ENCODE peak calls at places on chromosomes 12 and 14, in five cellular contexts. T is PC-3, M is WTC11, K is Peyer's patch, P is upper lobe of right lung. Q is an unnamed sample.

GRCh38 chr14:31934767-31935266 is 142.3 kb upstream of the ARHGAP5 start:
- DNase-seq in T (peak), M (peak), K (peak), P (no peak), Q (no peak)

GRCh38 chr14:28577711-28578131 is 188.9 kb upstream of the FOXG1 start:
- DNase-seq in T (peak), M (no peak), K (no peak), P (no peak), Q (no peak)

GRCh38 chr12:121365416-121366062 is 13.3 kb upstream of the ANAPC5 start:
- DNase-seq in T (no peak), M (no peak), K (no peak), P (no peak), Q (no peak)

GRCh38 chr12:32671930-32672785 is 6.9 kb upstream of the DNM1L start:
- DNase-seq in T (peak), M (no peak), K (peak), P (no peak), Q (no peak)

GRCh38 chr12:76272292-76272691 is 75.9 kb downstream of the BBS10 start:
- DNase-seq in T (no peak), M (no peak), K (no peak), P (no peak), Q (no peak)

GRCh38 chr14:90522585-90523191 is 125.9 kb downstream of the CALM1 start:
- DNase-seq in T (peak), M (no peak), K (no peak), P (no peak), Q (no peak)

GRCh38 chr12:120141336-120141735 is 24.8 kb upstream of the RAB35 start:
- DNase-seq in T (no peak), M (no peak), K (no peak), P (no peak), Q (no peak)

GRCh38 chr12:66398931-66399625 is 96.8 kb downstream of the HELB start:
- DNase-seq in T (peak), M (no peak), K (no peak), P (no peak), Q (no peak)

GRCh38 chr12:45234134-45234865 is 18.4 kb downstream of the ANO6 start:
- DNase-seq in T (peak), M (no peak), K (no peak), P (no peak), Q (no peak)

GRCh38 chr12:12499909-12500604 is 62.6 kb downstream of the DUSP16 start:
- DNase-seq in T (no peak), M (no peak), K (no peak), P (no peak), Q (no peak)

GRCh38 chr14:51716610-51717009 is 64.9 kb downstream of the FRMD6 start:
- DNase-seq in T (peak), M (no peak), K (no peak), P (no peak), Q (no peak)

GRCh38 chr14:105474478-105475268 is at the start of gene CRIP2:
- DNase-seq in T (peak), M (no peak), K (no peak), P (no peak), Q (no peak)

GRCh38 chr14:104223101-104223809 is 84.9 kb downstream of the KIF26A start:
- DNase-seq in T (no peak), M (peak), K (no peak), P (no peak), Q (no peak)

GRCh38 chr12:54294152-54294913 is 6.5 kb downstream of the NFE2 start:
- DNase-seq in T (peak), M (peak), K (peak), P (peak), Q (peak)

GRCh38 chr12:31120392-31121008 is 46.8 kb downstream of the DDX11 start:
- DNase-seq in T (no peak), M (no peak), K (no peak), P (no peak), Q (no peak)

GRCh38 chr12:89117448-89118034 is 234.8 kb downstream of the DUSP6 start:
- DNase-seq in T (peak), M (no peak), K (no peak), P (no peak), Q (no peak)

GRCh38 chr14:76080009-76080408 is 71.7 kb upstream of the GPATCH2L start:
- DNase-seq in T (no peak), M (no peak), K (no peak), P (no peak), Q (no peak)

GRCh38 chr12:26100966-26101744 is 23.7 kb downstream of the BHLHE41 start:
- DNase-seq in T (peak), M (no peak), K (peak), P (no peak), Q (no peak)

GRCh38 chr14:38481939-38482678 is 226.2 kb upstream of the CLEC14A start:
- DNase-seq in T (peak), M (no peak), K (no peak), P (peak), Q (no peak)

GRCh38 chr12:113040722-113041168 is 15.8 kb upstream of the DTX1 start:
- DNase-seq in T (peak), M (no peak), K (peak), P (peak), Q (peak)

GRCh38 chr12:19410639-19411184 is 28.6 kb upstream of the AEBP2 start:
- DNase-seq in T (no peak), M (no peak), K (no peak), P (no peak), Q (no peak)

GRCh38 chr12:49922349-49923034 is 18.8 kb upstream of the FAIM2 start:
- DNase-seq in T (no peak), M (no peak), K (peak), P (peak), Q (no peak)

GRCh38 chr14:32559048-32559447 is 229.9 kb downstream of the AKAP6 start:
- DNase-seq in T (peak), M (no peak), K (no peak), P (no peak), Q (no peak)

DNA sequence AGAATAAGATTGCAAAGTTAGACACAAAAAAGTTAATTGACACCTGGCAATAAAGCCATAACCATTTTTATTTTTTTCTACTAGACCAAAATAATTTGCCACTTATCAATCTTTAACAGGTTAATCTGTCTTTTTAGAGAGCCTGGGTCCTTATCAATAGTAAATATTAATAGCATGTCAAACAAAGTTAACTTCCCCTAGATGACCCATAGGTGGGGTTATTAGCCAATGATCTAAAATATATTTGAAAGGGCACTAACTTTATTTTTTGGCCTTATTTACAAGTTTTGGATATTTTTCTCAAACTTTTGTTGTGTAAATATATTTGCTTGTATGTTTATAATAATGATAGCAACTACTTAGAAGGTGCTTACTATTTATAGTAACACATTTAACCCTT is 3.9 kb downstream of the ANKRD33 start:
- DNase-seq in T (peak), M (no peak), K (no peak), P (no peak), Q (no peak)
- TF ChIP-seq CTCF in T (peak), M (no peak), K (peak), P (peak), Q (peak)

GRCh38 chr12:53255993-53256392 is 12.1 kb upstream of the ESPL1 start:
- DNase-seq in T (no peak), M (no peak), K (no peak), P (no peak), Q (no peak)

GRCh38 chr12:53254816-53255545 is 13.1 kb upstream of the ESPL1 start:
- DNase-seq in T (no peak), M (no peak), K (no peak), P (no peak), Q (no peak)

GRCh38 chr12:53251477-53252348 is 16.4 kb upstream of the ESPL1 start:
- DNase-seq in T (peak), M (peak), K (peak), P (peak), Q (peak)

GRCh38 chr12:53253298-53253697 is 14.8 kb upstream of the ESPL1 start:
- DNase-seq in T (no peak), M (no peak), K (no peak), P (peak), Q (no peak)

DNA sequence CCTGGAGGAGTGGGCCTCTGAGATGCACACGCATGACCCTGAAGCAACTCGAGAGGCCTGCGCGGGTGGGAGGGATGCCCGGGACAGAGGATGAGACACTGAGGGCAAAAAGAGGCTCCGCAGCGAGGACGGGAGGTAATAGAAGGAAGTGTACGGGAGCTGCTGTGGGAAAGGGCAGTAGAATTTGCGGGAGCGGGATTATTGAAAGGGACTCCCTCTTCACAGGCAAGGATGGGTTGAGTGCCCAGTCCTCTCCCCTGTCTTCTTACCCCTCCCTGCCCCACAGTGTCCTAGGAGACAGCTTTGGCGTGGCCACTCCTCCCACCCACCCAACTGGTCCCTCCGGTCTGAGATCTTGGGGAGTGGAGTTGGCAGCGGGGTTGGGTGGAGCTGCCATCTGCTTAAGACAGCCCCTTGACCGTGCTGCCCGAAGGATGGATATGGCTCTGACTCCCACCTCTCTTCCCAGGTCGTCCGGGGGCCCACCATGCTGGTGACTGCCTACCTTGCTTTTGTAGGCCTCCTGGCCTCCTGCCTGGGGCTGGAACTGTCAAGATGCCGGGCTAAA is 15.7 kb upstream of the ESPL1 start:
- DNase-seq in T (peak), M (no peak), K (no peak), P (peak), Q (no peak)
- TF ChIP-seq CTCF in T (no peak), M (no peak), K (no peak), P (no peak), Q (no peak)

GRCh38 chr12:69639400-69640016 is 28.8 kb upstream of the LRRC10 start:
- DNase-seq in T (peak), M (peak), K (peak), P (peak), Q (no peak)
- TF ChIP-seq CTCF in T (peak), M (peak), K (peak), P (peak), Q (peak)

DNA sequence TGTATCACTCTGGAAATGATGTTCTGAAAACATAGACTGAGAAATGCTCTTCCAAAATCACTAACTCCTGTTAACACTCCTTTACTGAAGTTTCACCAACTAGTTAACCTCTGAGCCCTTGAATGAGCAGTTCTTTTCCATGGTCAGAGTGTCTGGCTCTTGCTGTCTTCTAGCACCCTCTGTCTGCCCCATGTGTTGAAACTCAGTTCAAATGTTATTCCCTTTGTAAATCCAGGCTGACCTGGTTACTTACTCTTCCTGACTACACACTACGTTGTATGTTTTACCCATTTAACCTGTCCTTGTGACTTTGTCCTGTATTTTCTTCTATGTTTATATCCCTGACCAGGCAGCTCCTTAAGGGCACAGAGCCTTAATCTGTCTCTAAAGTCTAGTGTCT is 388.9 kb upstream of the RPL10L start:
- DNase-seq in T (peak), M (no peak), K (no peak), P (no peak), Q (no peak)
- TF ChIP-seq CTCF in T (peak), M (no peak), K (no peak), P (peak), Q (no peak)

GRCh38 chr14:21866479-21866878 is 192.9 kb upstream of the OR4E1 start:
- DNase-seq in T (no peak), M (no peak), K (no peak), P (no peak), Q (no peak)

GRCh38 chr14:21868442-21869046 is 194.9 kb upstream of the OR4E1 start:
- DNase-seq in T (peak), M (peak), K (peak), P (no peak), Q (no peak)

GRCh38 chr14:21863289-21863688 is 189.7 kb upstream of the OR4E1 start:
- DNase-seq in T (no peak), M (no peak), K (no peak), P (no peak), Q (no peak)

GRCh38 chr14:21867541-21867940 is 193.9 kb upstream of the OR4E1 start:
- DNase-seq in T (peak), M (no peak), K (no peak), P (no peak), Q (no peak)
- TF ChIP-seq CTCF in T (no peak), M (no peak), K (no peak), P (no peak), Q (no peak)

GRCh38 chr12:132761911-132762583 is 415 bp upstream of the ANKLE2 start:
- DNase-seq in T (peak), M (peak), K (peak), P (peak), Q (peak)
- TF ChIP-seq CTCF in T (peak), M (no peak), K (peak), P (peak), Q (peak)

DNA sequence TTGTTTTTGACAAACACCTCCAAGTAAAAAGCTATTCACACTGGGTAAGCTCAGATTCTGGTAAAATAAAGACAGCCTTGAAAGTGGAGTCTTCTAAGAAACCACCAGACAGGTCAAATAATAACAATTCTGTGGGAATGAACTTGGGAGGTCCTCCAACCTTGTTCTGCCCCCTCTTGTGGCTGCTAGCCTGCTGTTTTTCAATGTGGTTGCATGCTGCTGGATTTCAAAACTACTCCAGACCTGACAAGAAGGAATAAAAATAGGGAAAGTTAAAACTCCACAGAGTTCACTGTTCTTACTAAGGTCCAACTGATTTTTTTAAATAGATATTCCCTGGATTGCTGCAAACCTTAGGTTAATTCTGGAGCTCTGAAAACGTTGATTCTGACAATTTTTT is 32.2 kb upstream of the RIN3 start:
- DNase-seq in T (no peak), M (no peak), K (no peak), P (no peak), Q (no peak)
- TF ChIP-seq CTCF in T (peak), M (no peak), K (no peak), P (peak), Q (no peak)

GRCh38 chr12:124157416-124157815 is 137.5 kb upstream of the RFLNA start:
- DNase-seq in T (no peak), M (no peak), K (no peak), P (no peak), Q (no peak)
- TF ChIP-seq CTCF in T (no peak), M (no peak), K (no peak), P (no peak), Q (no peak)

DNA sequence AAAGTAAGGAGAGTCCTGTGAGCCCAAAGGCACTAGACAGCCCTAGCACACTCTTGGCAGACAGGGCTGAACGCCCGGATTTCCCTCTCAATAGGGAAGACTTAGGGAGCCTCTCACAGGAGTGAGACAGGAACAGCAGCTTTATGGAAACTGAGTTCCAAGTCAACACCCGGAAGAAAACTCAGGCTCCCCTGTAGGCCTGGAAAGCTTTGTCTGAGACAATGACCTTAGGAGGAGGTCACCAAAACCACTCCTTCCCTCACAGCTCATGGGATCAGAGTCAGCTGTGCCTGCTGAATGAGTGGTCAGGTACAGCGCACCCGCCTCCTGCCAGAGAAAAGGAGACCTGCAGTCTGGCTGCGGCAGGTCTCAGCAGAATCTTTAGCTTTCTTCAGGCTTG is 229.5 kb downstream of the CACNA1C start:
- DNase-seq in T (no peak), M (peak), K (peak), P (peak), Q (no peak)
- TF ChIP-seq CTCF in T (no peak), M (no peak), K (no peak), P (no peak), Q (no peak)